ENCODE peak calls at places on chromosomes 5 and 9, in six cellular contexts. One of them, this sample, is unnamed.

GRCh38 chr9:133099726-133100517 is 21.1 kb downstream of the RALGDS start:
- DNase-seq in effector CD8-positive, alpha-beta T cell: no peak
- DNase-seq in NCI-H2081: no peak
- DNase-seq in NCI-H1930: no peak
- DNase-seq in ovary: peak; percentile 19
- DNase-seq in NCI-H748 treated with DMSO at 0.1 percent for 48 hours: no peak
- DNase-seq in this sample: no peak

GRCh38 chr9:79801459-79801858 is 229.7 kb downstream of the TLE4 start:
- DNase-seq in ovary: no peak
- DNase-seq in NCI-H1930: no peak
- DNase-seq in NCI-H2081: no peak
- DNase-seq in NCI-H748 treated with DMSO at 0.1 percent for 48 hours: no peak
- DNase-seq in effector CD8-positive, alpha-beta T cell: no peak
- DNase-seq in this sample: no peak

GRCh38 chr5:96579711-96580110 is 82.5 kb upstream of the CAST start:
- DNase-seq in effector CD8-positive, alpha-beta T cell: no peak
- DNase-seq in NCI-H748 treated with DMSO at 0.1 percent for 48 hours: no peak
- DNase-seq in NCI-H2081: no peak
- DNase-seq in ovary: no peak
- DNase-seq in NCI-H1930: no peak
- DNase-seq in this sample: no peak

GRCh38 chr9:112241491-112241890 is 66.4 kb upstream of the SUSD1 start:
- DNase-seq in NCI-H1930: no peak
- DNase-seq in effector CD8-positive, alpha-beta T cell: no peak
- DNase-seq in ovary: no peak
- DNase-seq in NCI-H748 treated with DMSO at 0.1 percent for 48 hours: no peak
- DNase-seq in NCI-H2081: no peak
- DNase-seq in this sample: no peak

GRCh38 chr9:34382054-34382453 is 5.4 kb upstream of the MYORG start:
- DNase-seq in NCI-H1930: no peak
- DNase-seq in effector CD8-positive, alpha-beta T cell: no peak
- DNase-seq in NCI-H748 treated with DMSO at 0.1 percent for 48 hours: no peak
- DNase-seq in NCI-H2081: no peak
- DNase-seq in ovary: no peak
- DNase-seq in this sample: no peak

GRCh38 chr9:26650325-26650724 is 242.3 kb downstream of the CAAP1 start:
- DNase-seq in effector CD8-positive, alpha-beta T cell: no peak
- DNase-seq in NCI-H2081: no peak
- DNase-seq in NCI-H748 treated with DMSO at 0.1 percent for 48 hours: no peak
- DNase-seq in ovary: no peak
- DNase-seq in NCI-H1930: no peak
- DNase-seq in this sample: no peak

GRCh38 chr5:132714456-132715307 is 22.7 kb downstream of the KIF3A start:
- DNase-seq in NCI-H2081: no peak
- DNase-seq in NCI-H1930: no peak
- DNase-seq in ovary: no peak
- DNase-seq in effector CD8-positive, alpha-beta T cell: no peak
- DNase-seq in NCI-H748 treated with DMSO at 0.1 percent for 48 hours: no peak
- DNase-seq in this sample: no peak

GRCh38 chr9:134891016-134891589 is 10.5 kb downstream of the FCN2 start:
- DNase-seq in NCI-H2081: no peak
- DNase-seq in effector CD8-positive, alpha-beta T cell: no peak
- DNase-seq in NCI-H1930: no peak
- DNase-seq in NCI-H748 treated with DMSO at 0.1 percent for 48 hours: no peak
- DNase-seq in ovary: no peak
- DNase-seq in this sample: no peak

GRCh38 chr9:114733814-114734213 is 51.8 kb upstream of the TEX48 start:
- DNase-seq in ovary: no peak
- DNase-seq in NCI-H1930: no peak
- DNase-seq in NCI-H2081: no peak
- DNase-seq in NCI-H748 treated with DMSO at 0.1 percent for 48 hours: no peak
- DNase-seq in effector CD8-positive, alpha-beta T cell: no peak
- DNase-seq in this sample: no peak

GRCh38 chr9:87501806-87502205 is 4.1 kb downstream of the DAPK1 start:
- DNase-seq in NCI-H748 treated with DMSO at 0.1 percent for 48 hours: no peak
- DNase-seq in effector CD8-positive, alpha-beta T cell: no peak
- DNase-seq in ovary: no peak
- DNase-seq in NCI-H2081: no peak
- DNase-seq in NCI-H1930: no peak
- DNase-seq in this sample: no peak

GRCh38 chr5:169631360-169631759 is 5.7 kb upstream of the DOCK2 start:
- DNase-seq in ovary: no peak
- DNase-seq in NCI-H1930: no peak
- DNase-seq in NCI-H748 treated with DMSO at 0.1 percent for 48 hours: no peak
- DNase-seq in effector CD8-positive, alpha-beta T cell: no peak
- DNase-seq in NCI-H2081: no peak
- DNase-seq in this sample: no peak

GRCh38 chr5:109987970-109988369 is 298.2 kb downstream of the MAN2A1 start:
- DNase-seq in NCI-H748 treated with DMSO at 0.1 percent for 48 hours: no peak
- DNase-seq in ovary: no peak
- DNase-seq in effector CD8-positive, alpha-beta T cell: no peak
- DNase-seq in NCI-H1930: no peak
- DNase-seq in NCI-H2081: no peak
- DNase-seq in this sample: no peak